ENCODE peak calls at places on chromosomes 12 and 14, in ten cellular contexts. J is lower leg skin; N is ascending aorta; G is neural crest cell; Z is caudate nucleus; O is stimulated activated CD8-positive, alpha-beta memory T cell treated with anti-CD3 and anti-CD28 coated beads, Interleukin-15, amount 100 ng/mL, for 24 hours; M is PC-9; A is NCI-H1105; B is SW 1271; U is NCI-H187 treated with DMSO at 0.1 percent for 48 hours. F is an unnamed sample.
A peak's percentile ranks its signal among the peaks of the same experiment; 100 is the strongest.

GRCh38 chr14:50667491-50668007 is 557 bp downstream of the SAV1 start:
- DNase-seq in J (no peak), N (no peak), G (no peak), Z (no peak), O (no peak), M (peak; percentile 51), A (peak; percentile 58), B (no peak), U (no peak), F (peak; percentile 36)

GRCh38 chr14:38078393-38078792 is 129.3 kb upstream of the SSTR1 start:
- DNase-seq in J (no peak), N (no peak), G (no peak), Z (no peak), O (no peak), M (no peak), A (peak; percentile 1), B (no peak), U (no peak), F (peak; percentile 14)

GRCh38 chr12:24996102-24996797 is 47.3 kb upstream of the BCAT1 start:
- DNase-seq in J (no peak), N (no peak), G (no peak), Z (no peak), O (no peak), M (no peak), A (no peak), B (no peak), U (no peak), F (no peak)

GRCh38 chr12:23204933-23205778 is 580.2 kb downstream of the ETNK1 start:
- DNase-seq in J (no peak), N (no peak), G (no peak), Z (no peak), O (no peak), M (no peak), A (peak; percentile 42), B (peak; percentile 66), U (no peak), F (no peak)

GRCh38 chr12:89619764-89620163 is 88.9 kb downstream of the ATP2B1 start:
- DNase-seq in J (no peak), N (no peak), G (no peak), Z (no peak), O (no peak), M (no peak), A (no peak), B (no peak), U (no peak), F (no peak)

GRCh38 chr12:26845057-26845666 is 12.2 kb upstream of the ITPR2 start:
- DNase-seq in J (peak; percentile 40), N (no peak), G (peak; percentile 64), Z (no peak), O (no peak), M (peak; percentile 42), A (no peak), B (peak; percentile 57), U (no peak), F (peak; percentile 58)

GRCh38 chr12:5576011-5576410 is 144.1 kb downstream of the NTF3 start:
- DNase-seq in J (no peak), N (no peak), G (no peak), Z (no peak), O (no peak), M (no peak), A (no peak), B (no peak), U (no peak), F (no peak)

GRCh38 chr14:23034498-23035302 is at the start of gene PSMB5:
- DNase-seq in J (peak; percentile 91), N (peak; percentile 61), G (peak; percentile 75), Z (no peak), O (peak; percentile 47), M (peak; percentile 74), A (no peak), B (no peak), U (no peak), F (peak; percentile 87)

GRCh38 chr12:14258468-14258947 is 107.0 kb upstream of the ATF7IP start:
- DNase-seq in J (no peak), N (no peak), G (no peak), Z (no peak), O (no peak), M (no peak), A (no peak), B (no peak), U (no peak), F (peak; percentile 27)

GRCh38 chr14:22159049-22159448 is 430.0 kb downstream of the DAD1 start:
- DNase-seq in J (no peak), N (no peak), G (no peak), Z (no peak), O (no peak), M (peak; percentile 74), A (no peak), B (peak; percentile 78), U (no peak), F (no peak)

GRCh38 chr12:41967668-41968649 is 176.7 kb downstream of the GXYLT1 start:
- DNase-seq in J (no peak), N (no peak), G (peak; percentile 3), Z (no peak), O (no peak), M (no peak), A (no peak), B (no peak), U (peak; percentile 70), F (no peak)

GRCh38 chr14:53278602-53279506 is 125.7 kb upstream of the DDHD1 start:
- DNase-seq in J (no peak), N (no peak), G (no peak), Z (no peak), O (no peak), M (peak; percentile 8), A (no peak), B (no peak), U (no peak), F (no peak)